ENCODE peak calls at places on chromosomes 7 and 10, in six cellular contexts. P, H, L, X, A and G are unnamed samples.

GRCh38 chr7:42502022-42502421 is 265.0 kb upstream of the GLI3 start:
- DNase-seq in A (no peak), L (no peak), H (no peak), P (no peak), X (no peak), G (no peak)

GRCh38 chr10:110141747-110142625 is 65.4 kb upstream of the MXI1 start:
- DNase-seq in H (no peak), A (no peak), X (no peak), L (peak), P (no peak), G (peak)

GRCh38 chr7:131188367-131189339 is 139.0 kb upstream of the MKLN1 start:
- DNase-seq in X (no peak), P (no peak), L (no peak), H (peak), A (peak), G (peak)

GRCh38 chr7:54955296-54955695 is 63.5 kb upstream of the EGFR start:
- DNase-seq in X (no peak), L (no peak), P (no peak), H (no peak), A (no peak), G (no peak)

GRCh38 chr7:74013539-74014272 is 14.3 kb upstream of the ELN start:
- DNase-seq in P (peak), A (no peak), L (no peak), X (no peak), H (no peak), G (no peak)

GRCh38 chr10:32199724-32200394 is 143.6 kb upstream of the KIF5B start:
- DNase-seq in X (no peak), H (no peak), A (no peak), P (no peak), L (no peak), G (peak)

GRCh38 chr7:92904292-92905131 is 68.1 kb upstream of the CDK6 start:
- DNase-seq in L (no peak), X (no peak), H (peak), A (peak), P (no peak), G (peak)

GRCh38 chr7:55423891-55424290 is 58.8 kb downstream of the LANCL2 start:
- DNase-seq in H (no peak), L (no peak), X (no peak), P (no peak), A (no peak), G (no peak)

GRCh38 chr7:155925682-155926081 is 113.4 kb upstream of the SHH start:
- DNase-seq in H (no peak), A (no peak), X (no peak), L (no peak), P (no peak), G (no peak)

GRCh38 chr7:95929710-95930295 is 157.4 kb downstream of the DYNC1I1 start:
- DNase-seq in H (no peak), P (no peak), L (no peak), X (no peak), A (no peak), G (no peak)

GRCh38 chr7:26413007-26413691 is 121.5 kb downstream of the SNX10 start:
- DNase-seq in X (peak), L (no peak), A (no peak), H (no peak), P (no peak), G (no peak)